ENCODE peak calls at places on chromosomes 5 and 9, in nine cellular contexts. One of them, this sample, is unnamed.

GRCh38 chr5:32540446-32540845 is 44.9 kb upstream of the SUB1 start:
- DNase-seq in cardiac muscle cell: no peak
- DNase-seq in astrocyte: no peak
- DNase-seq in CD8-positive, alpha-beta memory T cell: no peak
- DNase-seq in CD8-positive, alpha-beta T cell: no peak
- DNase-seq in A549: no peak
- DNase-seq in effector memory CD4-positive, alpha-beta T cell: no peak
- DNase-seq in CD4-positive, alpha-beta memory T cell: no peak
- DNase-seq in ovary: no peak
- DNase-seq in this sample: no peak

GRCh38 chr9:131111854-131112311 is 13.5 kb upstream of the NUP214 start:
- DNase-seq in cardiac muscle cell: no peak
- DNase-seq in astrocyte: no peak
- DNase-seq in CD8-positive, alpha-beta memory T cell: no peak
- DNase-seq in CD8-positive, alpha-beta T cell: no peak
- DNase-seq in A549: no peak
- DNase-seq in effector memory CD4-positive, alpha-beta T cell: no peak
- DNase-seq in CD4-positive, alpha-beta memory T cell: no peak
- DNase-seq in ovary: no peak
- DNase-seq in this sample: no peak

GRCh38 chr5:71651554-71651953 is 64.4 kb downstream of the MCCC2 start:
- DNase-seq in cardiac muscle cell: no peak
- DNase-seq in astrocyte: no peak
- DNase-seq in CD8-positive, alpha-beta memory T cell: no peak
- DNase-seq in CD8-positive, alpha-beta T cell: no peak
- DNase-seq in A549: no peak
- DNase-seq in effector memory CD4-positive, alpha-beta T cell: no peak
- DNase-seq in CD4-positive, alpha-beta memory T cell: no peak
- DNase-seq in ovary: no peak
- DNase-seq in this sample: no peak

GRCh38 chr9:121640486-121641227 is 10.8 kb upstream of the DAB2IP start:
- DNase-seq in cardiac muscle cell: no peak
- DNase-seq in astrocyte: no peak
- DNase-seq in CD8-positive, alpha-beta memory T cell: no peak
- DNase-seq in CD8-positive, alpha-beta T cell: no peak
- DNase-seq in A549: no peak
- DNase-seq in effector memory CD4-positive, alpha-beta T cell: no peak
- DNase-seq in CD4-positive, alpha-beta memory T cell: no peak
- DNase-seq in ovary: no peak
- DNase-seq in this sample: no peak

GRCh38 chr9:74412236-74412979 is 84.7 kb upstream of the RORB start:
- DNase-seq in cardiac muscle cell: no peak
- DNase-seq in astrocyte: no peak
- DNase-seq in CD8-positive, alpha-beta memory T cell: no peak
- DNase-seq in CD8-positive, alpha-beta T cell: no peak
- DNase-seq in A549: no peak
- DNase-seq in effector memory CD4-positive, alpha-beta T cell: no peak
- DNase-seq in CD4-positive, alpha-beta memory T cell: no peak
- DNase-seq in ovary: no peak
- DNase-seq in this sample: no peak

GRCh38 chr9:34396276-34397214 is 19.8 kb upstream of the MYORG start:
- DNase-seq in cardiac muscle cell: no peak
- DNase-seq in astrocyte: no peak
- DNase-seq in CD8-positive, alpha-beta memory T cell: no peak
- DNase-seq in CD8-positive, alpha-beta T cell: no peak
- DNase-seq in A549: no peak
- DNase-seq in effector memory CD4-positive, alpha-beta T cell: no peak
- DNase-seq in CD4-positive, alpha-beta memory T cell: no peak
- DNase-seq in ovary: no peak
- DNase-seq in this sample: no peak

GRCh38 chr5:179759961-179760541 is 27.4 kb downstream of the MAML1 start:
- DNase-seq in cardiac muscle cell: no peak
- DNase-seq in astrocyte: no peak
- DNase-seq in CD8-positive, alpha-beta memory T cell: no peak
- DNase-seq in CD8-positive, alpha-beta T cell: no peak
- DNase-seq in A549: no peak
- DNase-seq in effector memory CD4-positive, alpha-beta T cell: no peak
- DNase-seq in CD4-positive, alpha-beta memory T cell: no peak
- DNase-seq in ovary: no peak
- DNase-seq in this sample: no peak

GRCh38 chr5:350355-350754 is 28.8 kb downstream of the AHRR start:
- DNase-seq in cardiac muscle cell: no peak
- DNase-seq in astrocyte: no peak
- DNase-seq in CD8-positive, alpha-beta memory T cell: no peak
- DNase-seq in CD8-positive, alpha-beta T cell: no peak
- DNase-seq in A549: no peak
- DNase-seq in effector memory CD4-positive, alpha-beta T cell: no peak
- DNase-seq in CD4-positive, alpha-beta memory T cell: no peak
- DNase-seq in ovary: no peak
- DNase-seq in this sample: no peak

DNA sequence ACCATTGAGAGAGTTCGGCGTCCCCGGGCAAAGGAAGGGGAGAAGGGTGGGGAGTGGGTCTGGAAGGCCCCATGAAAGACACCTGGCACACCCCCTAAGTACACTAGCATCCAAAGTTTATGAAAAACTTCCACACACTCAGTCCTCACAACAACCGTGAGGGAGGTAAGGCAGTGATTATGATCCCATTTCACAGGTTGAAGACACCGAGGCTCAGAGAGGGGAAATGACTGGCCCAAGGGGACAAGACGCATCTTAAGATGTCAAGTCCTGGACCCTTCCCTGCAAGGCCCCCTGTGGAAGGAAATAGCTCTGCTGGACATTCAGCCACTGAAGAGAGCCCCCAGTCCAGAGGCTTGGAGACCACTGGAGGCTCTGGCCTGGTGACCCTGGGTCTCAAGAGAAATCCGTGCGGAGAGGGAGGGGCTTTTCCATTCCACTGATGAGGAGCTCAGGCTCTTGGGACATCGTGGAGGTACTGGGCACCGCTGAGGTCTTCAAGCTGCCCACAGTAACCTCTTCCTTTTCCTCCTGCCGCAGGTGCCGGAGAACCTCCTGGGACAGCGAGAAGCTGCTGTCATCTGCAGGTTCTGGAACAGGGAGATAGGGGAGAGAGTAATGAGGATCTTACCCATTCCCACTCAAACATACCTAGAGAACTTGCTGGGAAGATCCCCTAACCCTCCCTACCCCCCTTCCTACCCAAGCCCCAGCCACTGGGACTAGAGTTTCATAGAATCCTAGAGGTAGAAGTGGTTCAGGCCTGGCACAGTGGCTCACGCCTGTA is 5.3 kb downstream of the SMIM33 start:
- DNase-seq in cardiac muscle cell: no peak
- DNase-seq in astrocyte: no peak
- DNase-seq in CD8-positive, alpha-beta memory T cell: no peak
- DNase-seq in CD8-positive, alpha-beta T cell: no peak
- DNase-seq in A549: no peak
- DNase-seq in effector memory CD4-positive, alpha-beta T cell: no peak
- DNase-seq in CD4-positive, alpha-beta memory T cell: no peak
- DNase-seq in ovary: no peak
- DNase-seq in this sample: no peak
- H3K27ac ChIP-seq in cardiac muscle cell: no peak
- H3K27ac ChIP-seq in astrocyte: no peak
- H3K27ac ChIP-seq in CD8-positive, alpha-beta memory T cell: peak
- H3K27ac ChIP-seq in CD8-positive, alpha-beta T cell: no peak
- H3K27ac ChIP-seq in A549: no peak
- H3K27ac ChIP-seq in effector memory CD4-positive, alpha-beta T cell: peak
- H3K27ac ChIP-seq in CD4-positive, alpha-beta memory T cell: peak
- H3K27ac ChIP-seq in ovary: no peak
- H3K27ac ChIP-seq in this sample: no peak

GRCh38 chr5:171496431-171496830 is 77.0 kb downstream of the FGF18 start:
- DNase-seq in cardiac muscle cell: no peak
- DNase-seq in astrocyte: no peak
- DNase-seq in CD8-positive, alpha-beta memory T cell: no peak
- DNase-seq in CD8-positive, alpha-beta T cell: no peak
- DNase-seq in A549: no peak
- DNase-seq in effector memory CD4-positive, alpha-beta T cell: no peak
- DNase-seq in CD4-positive, alpha-beta memory T cell: no peak
- DNase-seq in ovary: no peak
- DNase-seq in this sample: no peak

GRCh38 chr5:171494452-171495121 is 75.1 kb downstream of the FGF18 start:
- DNase-seq in cardiac muscle cell: peak
- DNase-seq in astrocyte: peak
- DNase-seq in CD8-positive, alpha-beta memory T cell: no peak
- DNase-seq in CD8-positive, alpha-beta T cell: no peak
- DNase-seq in A549: peak
- DNase-seq in effector memory CD4-positive, alpha-beta T cell: no peak
- DNase-seq in CD4-positive, alpha-beta memory T cell: no peak
- DNase-seq in ovary: peak
- DNase-seq in this sample: peak

GRCh38 chr5:171493646-171494393 is 74.4 kb downstream of the FGF18 start:
- DNase-seq in cardiac muscle cell: no peak
- DNase-seq in astrocyte: no peak
- DNase-seq in CD8-positive, alpha-beta memory T cell: no peak
- DNase-seq in CD8-positive, alpha-beta T cell: no peak
- DNase-seq in A549: no peak
- DNase-seq in effector memory CD4-positive, alpha-beta T cell: no peak
- DNase-seq in CD4-positive, alpha-beta memory T cell: no peak
- DNase-seq in ovary: no peak
- DNase-seq in this sample: no peak

GRCh38 chr5:171492781-171493180 is 73.3 kb downstream of the FGF18 start:
- DNase-seq in cardiac muscle cell: no peak
- DNase-seq in astrocyte: no peak
- DNase-seq in CD8-positive, alpha-beta memory T cell: no peak
- DNase-seq in CD8-positive, alpha-beta T cell: no peak
- DNase-seq in A549: peak
- DNase-seq in effector memory CD4-positive, alpha-beta T cell: no peak
- DNase-seq in CD4-positive, alpha-beta memory T cell: no peak
- DNase-seq in ovary: no peak
- DNase-seq in this sample: peak

DNA sequence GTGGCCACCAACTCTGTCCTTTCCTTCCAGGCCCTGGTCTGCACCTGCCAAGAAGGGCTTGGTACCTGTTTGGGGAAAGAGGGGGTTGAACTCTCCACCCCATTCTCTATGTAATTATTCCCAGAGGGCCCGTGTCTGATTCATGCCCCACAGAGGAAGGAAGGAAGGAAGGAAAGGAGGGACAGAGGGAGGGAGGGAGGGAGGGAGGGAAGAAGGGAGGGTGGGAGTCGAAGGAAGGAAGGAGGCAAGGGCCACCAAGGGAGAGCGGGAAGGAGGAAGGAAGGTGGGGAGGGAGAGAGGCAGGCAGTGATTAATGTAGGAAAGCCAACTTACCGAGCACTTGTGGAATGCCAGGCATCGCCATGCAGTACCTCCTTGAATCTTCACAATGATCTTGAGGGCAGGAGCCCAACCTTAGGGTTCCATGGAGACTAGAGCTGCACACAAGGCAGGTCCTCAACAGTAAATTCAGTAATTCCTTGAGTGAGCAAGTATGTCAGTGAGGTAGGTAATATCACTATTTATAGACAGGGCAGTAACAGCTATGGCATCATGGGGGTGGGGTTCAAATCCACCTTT is 75.8 kb downstream of the FGF18 start:
- DNase-seq in cardiac muscle cell: no peak
- DNase-seq in astrocyte: no peak
- DNase-seq in CD8-positive, alpha-beta memory T cell: no peak
- DNase-seq in CD8-positive, alpha-beta T cell: no peak
- DNase-seq in A549: no peak
- DNase-seq in effector memory CD4-positive, alpha-beta T cell: no peak
- DNase-seq in CD4-positive, alpha-beta memory T cell: no peak
- DNase-seq in ovary: no peak
- DNase-seq in this sample: no peak
- H3K27ac ChIP-seq in cardiac muscle cell: peak
- H3K27ac ChIP-seq in astrocyte: no peak
- H3K27ac ChIP-seq in CD8-positive, alpha-beta memory T cell: no peak
- H3K27ac ChIP-seq in CD8-positive, alpha-beta T cell: no peak
- H3K27ac ChIP-seq in A549: peak
- H3K27ac ChIP-seq in effector memory CD4-positive, alpha-beta T cell: no peak
- H3K27ac ChIP-seq in CD4-positive, alpha-beta memory T cell: no peak
- H3K27ac ChIP-seq in ovary: peak
- H3K27ac ChIP-seq in this sample: peak

DNA sequence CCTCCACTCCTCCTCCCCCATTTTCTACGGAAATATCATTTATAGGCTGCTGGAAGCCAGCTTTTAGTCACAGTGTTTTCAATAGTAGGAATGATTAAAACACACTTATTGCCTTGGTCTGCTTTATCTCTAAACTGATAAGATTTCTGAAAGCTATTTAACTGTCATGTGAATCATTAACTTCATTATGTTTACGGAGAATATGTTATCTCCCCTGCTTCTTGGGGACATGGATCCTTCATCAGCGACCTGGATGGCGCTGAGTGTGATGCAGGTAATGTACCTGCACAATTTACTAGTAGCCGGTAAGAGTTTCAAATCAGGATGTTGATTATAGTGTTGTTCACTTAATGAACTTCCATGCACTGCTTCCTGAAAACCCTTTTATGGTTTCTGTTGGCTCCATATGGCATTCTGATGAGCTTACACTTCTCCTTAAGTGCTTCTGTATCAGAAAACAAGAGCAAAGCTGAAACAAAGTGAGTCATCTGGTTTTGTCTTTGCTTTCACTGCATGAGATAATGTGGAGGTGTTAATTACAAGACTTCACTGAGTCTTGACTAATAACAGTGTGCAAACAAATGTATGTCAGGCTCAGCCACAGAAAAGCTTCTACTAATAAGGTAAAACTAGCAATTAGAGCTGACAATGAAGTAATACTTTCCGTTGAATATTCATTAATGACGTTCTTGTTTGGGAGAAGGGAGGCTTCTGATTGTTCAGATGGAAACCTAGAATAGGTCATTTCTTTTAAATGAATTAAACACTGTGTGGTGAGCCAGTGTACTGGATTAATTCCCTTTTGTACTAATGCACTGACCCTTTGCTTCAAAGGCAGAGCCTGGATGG is 162.4 kb upstream of the ZNF608 start:
- DNase-seq in cardiac muscle cell: peak
- DNase-seq in astrocyte: peak
- DNase-seq in CD8-positive, alpha-beta memory T cell: no peak
- DNase-seq in CD8-positive, alpha-beta T cell: no peak
- DNase-seq in A549: no peak
- DNase-seq in effector memory CD4-positive, alpha-beta T cell: no peak
- DNase-seq in CD4-positive, alpha-beta memory T cell: no peak
- DNase-seq in ovary: no peak
- DNase-seq in this sample: peak
- H3K27ac ChIP-seq in cardiac muscle cell: peak
- H3K27ac ChIP-seq in astrocyte: no peak
- H3K27ac ChIP-seq in CD8-positive, alpha-beta memory T cell: no peak
- H3K27ac ChIP-seq in CD8-positive, alpha-beta T cell: no peak
- H3K27ac ChIP-seq in A549: no peak
- H3K27ac ChIP-seq in effector memory CD4-positive, alpha-beta T cell: no peak
- H3K27ac ChIP-seq in CD4-positive, alpha-beta memory T cell: no peak
- H3K27ac ChIP-seq in ovary: no peak
- H3K27ac ChIP-seq in this sample: no peak

DNA sequence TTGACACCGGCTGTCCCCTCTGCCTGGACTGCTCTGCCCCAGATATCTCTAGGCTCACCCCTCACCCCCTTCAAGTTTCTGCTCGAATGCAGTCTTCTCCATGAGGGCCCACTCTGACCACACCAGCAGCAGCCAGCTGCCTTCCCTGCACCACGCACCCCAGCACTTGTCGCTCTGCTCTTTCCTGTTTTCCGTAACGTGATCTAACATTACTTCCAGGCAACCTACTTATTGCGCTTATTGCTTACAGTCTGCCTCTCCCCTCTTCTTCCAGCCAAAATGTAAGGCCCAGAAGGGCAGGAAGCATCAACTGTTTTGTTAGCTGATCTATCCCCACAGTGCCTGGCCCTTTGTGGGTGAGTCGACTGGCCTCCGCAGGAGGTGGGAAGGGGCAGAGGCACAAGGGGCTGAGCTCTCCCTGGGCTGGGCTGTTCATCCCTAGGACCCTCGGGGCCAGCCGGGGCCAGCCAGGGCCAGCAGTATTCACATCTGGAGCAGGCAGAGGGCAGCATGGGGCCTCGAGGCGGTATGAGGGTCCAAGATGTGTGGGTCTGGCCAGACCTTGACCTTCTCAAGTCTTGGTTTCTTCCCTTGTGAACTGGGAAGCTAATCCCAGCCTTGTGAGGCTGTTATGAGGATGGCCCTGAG is 11.6 kb upstream of the DBN1 start:
- DNase-seq in cardiac muscle cell: no peak
- DNase-seq in astrocyte: no peak
- DNase-seq in CD8-positive, alpha-beta memory T cell: no peak
- DNase-seq in CD8-positive, alpha-beta T cell: no peak
- DNase-seq in A549: no peak
- DNase-seq in effector memory CD4-positive, alpha-beta T cell: no peak
- DNase-seq in CD4-positive, alpha-beta memory T cell: no peak
- DNase-seq in ovary: no peak
- DNase-seq in this sample: no peak
- H3K27ac ChIP-seq in cardiac muscle cell: no peak
- H3K27ac ChIP-seq in astrocyte: no peak
- H3K27ac ChIP-seq in CD8-positive, alpha-beta memory T cell: no peak
- H3K27ac ChIP-seq in CD8-positive, alpha-beta T cell: no peak
- H3K27ac ChIP-seq in A549: no peak
- H3K27ac ChIP-seq in effector memory CD4-positive, alpha-beta T cell: no peak
- H3K27ac ChIP-seq in CD4-positive, alpha-beta memory T cell: no peak
- H3K27ac ChIP-seq in ovary: no peak
- H3K27ac ChIP-seq in this sample: peak